ENCODE peak calls at places on chromosomes 7 and 10, in eight cellular contexts. I is B cell; M is stimulated activated CD8-positive, alpha-beta memory T cell treated with anti-CD3 and anti-CD28 coated beads, Interleukin-12 subunit alpha, Interleukin-12 subunit beta, amount 100 ng/mL, for 4 hours; S is astrocyte of the spinal cord; Z is IMR-90; U is AG09309; R is ovary; E is anterior cingulate cortex. H is an unnamed sample.

GRCh38 chr7:110944966-110945644 is 145.8 kb upstream of the LRRN3 start:
- DNase-seq in M (no peak), Z (no peak), E (no peak), R (no peak), U (no peak), S (no peak), I (no peak), H (no peak)

GRCh38 chr7:17625038-17625437 is 315.3 kb downstream of the SNX13 start:
- DNase-seq in M (no peak), E (no peak), S (peak), R (no peak), I (no peak), Z (peak), U (peak), H (peak)

GRCh38 chr10:99784025-99784730 is 1.7 kb downstream of the ABCC2 start:
- DNase-seq in U (peak), R (no peak), Z (peak), I (no peak), S (peak), E (no peak), M (no peak), H (peak)

GRCh38 chr10:132605390-132605789 is 67.8 kb downstream of the INPP5A start:
- DNase-seq in R (no peak), S (no peak), U (no peak), Z (no peak), E (no peak), I (no peak), M (no peak), H (no peak)

GRCh38 chr10:69104994-69105790 is 17.3 kb downstream of the SRGN start:
- DNase-seq in R (no peak), I (no peak), E (no peak), M (no peak), S (no peak), U (no peak), Z (no peak), H (no peak)

GRCh38 chr7:30911561-30911969 is at the start of gene AQP1:
- DNase-seq in Z (no peak), I (no peak), U (no peak), E (no peak), M (no peak), R (peak), S (peak), H (no peak)

GRCh38 chr7:127751062-127751722 is 99.2 kb downstream of the SND1 start:
- DNase-seq in U (no peak), R (no peak), E (no peak), Z (peak), I (no peak), M (no peak), S (peak), H (peak)

GRCh38 chr10:72935358-72935757 is 19.2 kb downstream of the PLA2G12B start:
- DNase-seq in Z (peak), S (no peak), E (no peak), U (no peak), M (no peak), I (no peak), R (no peak), H (no peak)

GRCh38 chr7:5701085-5701914 is 80.2 kb downstream of the RNF216 start:
- DNase-seq in I (peak), U (no peak), S (no peak), E (no peak), R (no peak), Z (peak), M (peak), H (peak)

GRCh38 chr10:102408728-102409603 is 9.6 kb downstream of the PSD start:
- DNase-seq in S (no peak), M (peak), E (peak), R (peak), U (no peak), Z (peak), I (peak), H (peak)

GRCh38 chr10:1364151-1364910 is 308.1 kb downstream of the WDR37 start:
- DNase-seq in I (no peak), U (no peak), E (no peak), S (no peak), Z (no peak), M (no peak), R (no peak), H (no peak)

GRCh38 chr7:25312968-25313367 is 84.7 kb upstream of the NPVF start:
- DNase-seq in Z (no peak), M (no peak), U (no peak), R (no peak), S (no peak), E (no peak), I (no peak), H (no peak)

GRCh38 chr10:7797582-7797981 is 9.6 kb downstream of the ATP5F1C start:
- DNase-seq in E (no peak), M (no peak), R (peak), Z (peak), I (no peak), S (peak), U (peak), H (peak)

GRCh38 chr10:75740541-75740940 is 309.1 kb downstream of the LRMDA start:
- DNase-seq in Z (no peak), R (no peak), U (no peak), M (no peak), E (no peak), I (no peak), S (no peak), H (no peak)

GRCh38 chr7:149422914-149423285 is 38.0 kb downstream of the ZNF777 start:
- DNase-seq in S (no peak), E (no peak), R (no peak), Z (no peak), U (no peak), I (peak), M (no peak), H (no peak)

GRCh38 chr7:120033114-120033513 is 239.9 kb upstream of the KCND2 start:
- DNase-seq in M (no peak), U (no peak), S (peak), I (no peak), R (no peak), Z (no peak), E (no peak), H (peak)

GRCh38 chr10:34575882-34576281 is 239.2 kb downstream of the PARD3 start:
- DNase-seq in R (no peak), I (no peak), U (no peak), M (no peak), S (peak), E (no peak), Z (peak), H (peak)

GRCh38 chr7:129615018-129615417 is 3.5 kb downstream of the NRF1 start:
- DNase-seq in M (no peak), I (peak), S (no peak), E (no peak), U (no peak), Z (peak), R (no peak), H (peak)

GRCh38 chr10:77582710-77583115 is 54.9 kb downstream of the KCNMA1 start:
- DNase-seq in S (peak), Z (peak), R (no peak), U (peak), M (no peak), E (no peak), I (no peak), H (peak)

GRCh38 chr10:73779539-73780197 is 2.2 kb upstream of the CHCHD1 start:
- DNase-seq in U (no peak), S (no peak), I (no peak), Z (no peak), R (no peak), E (no peak), M (no peak), H (no peak)

GRCh38 chr10:6300106-6300783 is 97.5 kb downstream of the PFKFB3 start:
- DNase-seq in R (no peak), U (peak), I (peak), S (peak), E (peak), Z (peak), M (no peak), H (peak)

GRCh38 chr7:17507717-17508116 is 209.3 kb downstream of the AHR start:
- DNase-seq in M (no peak), I (no peak), E (no peak), U (no peak), S (no peak), R (no peak), Z (no peak), H (no peak)

GRCh38 chr7:26538683-26539082 is 247.0 kb downstream of the SNX10 start:
- DNase-seq in Z (no peak), M (no peak), R (no peak), I (no peak), S (no peak), U (no peak), E (no peak), H (no peak)

GRCh38 chr7:99949645-99950228 is 20.3 kb upstream of the GJC3 start:
- DNase-seq in Z (peak), E (no peak), M (no peak), U (no peak), S (peak), I (peak), R (no peak), H (peak)

GRCh38 chr7:16739863-16740622 is 13.5 kb upstream of the TSPAN13 start:
- DNase-seq in I (no peak), S (peak), Z (peak), R (peak), E (no peak), U (peak), M (no peak), H (peak)

GRCh38 chr7:73342645-73343044 is 14.7 kb downstream of the FKBP6 start:
- DNase-seq in M (no peak), E (no peak), R (peak), S (peak), I (no peak), U (no peak), Z (peak), H (peak)

GRCh38 chr7:92609921-92610518 is 19.8 kb upstream of the FAM133B start:
- DNase-seq in U (no peak), R (no peak), I (no peak), S (peak), E (no peak), Z (peak), M (no peak), H (peak)

GRCh38 chr7:33179519-33179918 is 50.2 kb downstream of the BBS9 start:
- DNase-seq in R (no peak), S (no peak), Z (no peak), I (no peak), U (no peak), E (no peak), M (no peak), H (no peak)

GRCh38 chr10:132452651-132453469 is 55.9 kb downstream of the PWWP2B start:
- DNase-seq in E (no peak), M (peak), Z (peak), U (no peak), S (peak), I (peak), R (peak), H (peak)

GRCh38 chr10:78267070-78267469 is 233.4 kb downstream of the RPS24 start:
- DNase-seq in M (no peak), U (no peak), S (no peak), I (no peak), R (no peak), Z (peak), E (no peak), H (no peak)

GRCh38 chr7:51528172-51528571 is 211.6 kb upstream of the COBL start:
- DNase-seq in M (no peak), I (no peak), U (no peak), S (no peak), R (no peak), E (no peak), Z (no peak), H (no peak)

GRCh38 chr7:56447864-56448693 is 331.9 kb upstream of the NUPR2 start:
- DNase-seq in M (no peak), Z (no peak), I (no peak), E (no peak), S (no peak), R (peak), U (no peak), H (no peak)

GRCh38 chr7:113179313-113179712 is 61.0 kb upstream of the SMIM30 start:
- DNase-seq in R (no peak), I (no peak), M (no peak), S (no peak), E (no peak), Z (peak), U (no peak), H (peak)

GRCh38 chr7:50185951-50186697 is 93.1 kb upstream of the ZPBP start:
- DNase-seq in U (no peak), Z (no peak), R (no peak), I (no peak), E (no peak), S (no peak), M (no peak), H (no peak)

GRCh38 chr7:137618748-137619147 is 228.0 kb downstream of the DGKI start:
- DNase-seq in S (no peak), E (no peak), M (no peak), U (no peak), I (no peak), Z (peak), R (no peak), H (no peak)

GRCh38 chr7:91263359-91264082 is 712 bp upstream of the FZD1 start:
- DNase-seq in I (peak), R (peak), M (no peak), S (no peak), Z (no peak), E (no peak), U (no peak), H (no peak)

GRCh38 chr7:124412531-124412930 is 353.1 kb downstream of the GPR37 start:
- DNase-seq in S (no peak), M (no peak), R (no peak), I (no peak), E (no peak), Z (no peak), U (no peak), H (no peak)